ENCODE peak calls at places on chromosomes 1 and 21, in six cellular contexts. One of them, this sample, is unnamed.
A peak's percentile ranks its signal among the peaks of the same experiment; 100 is the strongest.

GRCh38 chr1:108814343-108815125 is 42.4 kb downstream of the AKNAD1 start:
- ATAC-seq in GM12878: no peak
- ATAC-seq in K562: peak; percentile 33
- ATAC-seq in upper lobe of left lung: no peak
- ATAC-seq in HepG2: no peak
- ATAC-seq in A549: no peak
- ATAC-seq in this sample: peak; percentile 70

GRCh38 chr1:230288641-230289349 is 137.3 kb downstream of the PGBD5 start:
- ATAC-seq in K562: peak; percentile 57
- ATAC-seq in HepG2: peak; percentile 41
- ATAC-seq in GM12878: no peak
- ATAC-seq in upper lobe of left lung: no peak
- ATAC-seq in A549: peak; percentile 41
- ATAC-seq in this sample: no peak

GRCh38 chr1:88973520-88974137 is 18.8 kb downstream of the KYAT3 start:
- ATAC-seq in upper lobe of left lung: no peak
- ATAC-seq in GM12878: peak; percentile 74
- ATAC-seq in K562: peak; percentile 68
- ATAC-seq in A549: peak; percentile 60
- ATAC-seq in HepG2: peak; percentile 43
- ATAC-seq in this sample: no peak

GRCh38 chr1:8671313-8671917 is 146.0 kb downstream of the RERE start:
- ATAC-seq in HepG2: peak; percentile 40
- ATAC-seq in K562: peak; percentile 86
- ATAC-seq in upper lobe of left lung: no peak
- ATAC-seq in A549: peak; percentile 65
- ATAC-seq in GM12878: peak; percentile 24
- ATAC-seq in this sample: peak; percentile 63

GRCh38 chr21:46145840-46146691 is 9.3 kb downstream of the FTCD start:
- ATAC-seq in upper lobe of left lung: no peak
- ATAC-seq in K562: no peak
- ATAC-seq in GM12878: no peak
- ATAC-seq in A549: no peak
- ATAC-seq in HepG2: no peak
- ATAC-seq in this sample: no peak

GRCh38 chr1:29121951-29122661 is 1.6 kb downstream of the TMEM200B start:
- ATAC-seq in GM12878: peak; percentile 3
- ATAC-seq in upper lobe of left lung: no peak
- ATAC-seq in K562: no peak
- ATAC-seq in HepG2: no peak
- ATAC-seq in A549: no peak
- ATAC-seq in this sample: peak; percentile 1

GRCh38 chr1:20620005-20620404 is 13.3 kb upstream of the PINK1 start:
- ATAC-seq in K562: peak; percentile 35
- ATAC-seq in HepG2: no peak
- ATAC-seq in GM12878: no peak
- ATAC-seq in upper lobe of left lung: peak; percentile 40
- ATAC-seq in A549: peak; percentile 23
- ATAC-seq in this sample: no peak

GRCh38 chr1:96763514-96763913 is 41.9 kb downstream of the PTBP2 start:
- ATAC-seq in A549: no peak
- ATAC-seq in K562: no peak
- ATAC-seq in GM12878: no peak
- ATAC-seq in HepG2: no peak
- ATAC-seq in upper lobe of left lung: no peak
- ATAC-seq in this sample: no peak

GRCh38 chr1:101013776-101014175 is 11.8 kb downstream of the DPH5 start:
- ATAC-seq in upper lobe of left lung: no peak
- ATAC-seq in HepG2: no peak
- ATAC-seq in K562: no peak
- ATAC-seq in GM12878: no peak
- ATAC-seq in A549: no peak
- ATAC-seq in this sample: no peak

GRCh38 chr1:26684763-26685162 is 11.1 kb upstream of the ARID1A start:
- ATAC-seq in GM12878: peak; percentile 72
- ATAC-seq in upper lobe of left lung: no peak
- ATAC-seq in K562: peak; percentile 3
- ATAC-seq in HepG2: no peak
- ATAC-seq in A549: no peak
- ATAC-seq in this sample: no peak

GRCh38 chr1:189977184-189977583 is 500.5 kb downstream of the BRINP3 start:
- ATAC-seq in A549: no peak
- ATAC-seq in HepG2: no peak
- ATAC-seq in upper lobe of left lung: no peak
- ATAC-seq in GM12878: no peak
- ATAC-seq in K562: no peak
- ATAC-seq in this sample: no peak

GRCh38 chr1:63949965-63950364 is 176.1 kb downstream of the ROR1 start:
- ATAC-seq in HepG2: no peak
- ATAC-seq in K562: no peak
- ATAC-seq in A549: no peak
- ATAC-seq in GM12878: no peak
- ATAC-seq in upper lobe of left lung: no peak
- ATAC-seq in this sample: peak; percentile 66

GRCh38 chr1:78622548-78622947 is 2.3 kb downstream of the IFI44L start:
- ATAC-seq in A549: no peak
- ATAC-seq in GM12878: peak; percentile 42
- ATAC-seq in upper lobe of left lung: no peak
- ATAC-seq in HepG2: no peak
- ATAC-seq in K562: no peak
- ATAC-seq in this sample: no peak

GRCh38 chr1:78619803-78620579 is at the start of gene IFI44L:
- ATAC-seq in A549: peak; percentile 20
- ATAC-seq in upper lobe of left lung: no peak
- ATAC-seq in GM12878: peak; percentile 17
- ATAC-seq in HepG2: no peak
- ATAC-seq in K562: no peak
- ATAC-seq in this sample: peak; percentile 78

GRCh38 chr1:78617615-78618026 is 2.6 kb upstream of the IFI44L start:
- ATAC-seq in K562: peak; percentile 51
- ATAC-seq in upper lobe of left lung: peak; percentile 91
- ATAC-seq in GM12878: peak; percentile 54
- ATAC-seq in HepG2: peak; percentile 91
- ATAC-seq in A549: peak; percentile 89
- ATAC-seq in this sample: peak; percentile 75

GRCh38 chr1:78619029-78619428 is 1.2 kb upstream of the IFI44L start:
- ATAC-seq in A549: no peak
- ATAC-seq in HepG2: no peak
- ATAC-seq in GM12878: no peak
- ATAC-seq in upper lobe of left lung: no peak
- ATAC-seq in K562: no peak
- ATAC-seq in this sample: no peak

GRCh38 chr1:78619446-78619802 is 824 bp upstream of the IFI44L start:
- ATAC-seq in HepG2: no peak
- ATAC-seq in K562: no peak
- ATAC-seq in upper lobe of left lung: no peak
- ATAC-seq in GM12878: peak; percentile 7
- ATAC-seq in A549: peak; percentile 36
- ATAC-seq in this sample: peak; percentile 31
- H3K4me3 ChIP-seq in HepG2: no peak overlapping the region
- H3K4me3 ChIP-seq in K562: no peak overlapping the region
- H3K4me3 ChIP-seq in upper lobe of left lung: peak overlapping the region; percentile 45
- H3K4me3 ChIP-seq in GM12878: peak overlapping the region; percentile 85
- H3K4me3 ChIP-seq in A549: no peak overlapping the region
- H3K4me3 ChIP-seq in this sample: peak overlapping the region; percentile 63

DNA sequence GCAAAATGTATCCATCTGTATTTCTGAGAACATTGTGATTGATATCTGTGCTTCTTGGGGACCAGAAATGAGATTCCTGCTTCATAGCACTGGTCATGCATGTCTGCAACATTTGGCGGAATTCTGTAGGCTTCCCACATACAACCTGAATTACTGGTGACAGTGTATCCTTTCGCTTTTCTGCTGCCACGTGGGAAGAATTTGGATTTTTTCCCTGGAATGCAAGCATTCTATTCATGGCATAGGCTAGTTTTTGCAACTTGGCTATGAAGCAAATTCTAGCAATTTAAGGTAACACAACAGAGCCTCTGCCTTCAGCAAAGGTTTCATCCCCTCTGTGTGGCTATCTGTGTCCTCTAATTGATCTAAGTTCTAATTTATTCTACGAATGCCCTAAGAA is 85.9 kb downstream of the BCAR3 start:
- ATAC-seq in upper lobe of left lung: no peak
- ATAC-seq in A549: no peak
- ATAC-seq in HepG2: no peak
- ATAC-seq in K562: no peak
- ATAC-seq in GM12878: no peak
- ATAC-seq in this sample: no peak
- TF ChIP-seq EP300 in upper lobe of left lung: no peak
- TF ChIP-seq EP300 in A549: no peak
- TF ChIP-seq EP300 in HepG2: no peak
- TF ChIP-seq EP300 in K562: no peak
- TF ChIP-seq EP300 in GM12878: no peak
- TF ChIP-seq EP300 in this sample: no peak

GRCh38 chr1:184974086-184974836 is at the start of gene NIBAN1:
- ATAC-seq in K562: peak; percentile 85
- ATAC-seq in GM12878: peak; percentile 82
- ATAC-seq in A549: peak; percentile 81
- ATAC-seq in HepG2: peak; percentile 78
- ATAC-seq in upper lobe of left lung: peak; percentile 73
- ATAC-seq in this sample: peak; percentile 87
- TF ChIP-seq POLR2A in K562: peak; percentile 71
- TF ChIP-seq POLR2A in GM12878: peak; percentile 86
- TF ChIP-seq POLR2A in A549: peak; percentile 20
- TF ChIP-seq POLR2A in HepG2: no peak
- TF ChIP-seq POLR2A in upper lobe of left lung: peak; percentile 63
- TF ChIP-seq POLR2A in this sample: peak; percentile 88

GRCh38 chr1:78009276-78009675 is 4.5 kb downstream of the DNAJB4 start:
- ATAC-seq in K562: no peak
- ATAC-seq in A549: no peak
- ATAC-seq in upper lobe of left lung: no peak
- ATAC-seq in HepG2: no peak
- ATAC-seq in GM12878: no peak
- ATAC-seq in this sample: no peak
- H3K4me3 ChIP-seq in K562: peak overlapping the region; percentile 15
- H3K4me3 ChIP-seq in A549: peak overlapping the region; percentile 4
- H3K4me3 ChIP-seq in upper lobe of left lung: no peak overlapping the region
- H3K4me3 ChIP-seq in HepG2: no peak overlapping the region
- H3K4me3 ChIP-seq in GM12878: no peak overlapping the region
- H3K4me3 ChIP-seq in this sample: peak overlapping the region; percentile 14

GRCh38 chr1:169484683-169485426 is 889 bp downstream of the SLC19A2 start:
- ATAC-seq in GM12878: peak; percentile 67
- ATAC-seq in HepG2: peak; percentile 80
- ATAC-seq in A549: peak; percentile 67
- ATAC-seq in upper lobe of left lung: peak; percentile 71
- ATAC-seq in K562: peak; percentile 64
- ATAC-seq in this sample: peak; percentile 42

GRCh38 chr1:169485427-169486280 is at the start of gene SLC19A2:
- ATAC-seq in upper lobe of left lung: peak; percentile 99
- ATAC-seq in K562: peak; percentile 95
- ATAC-seq in HepG2: peak; percentile 98
- ATAC-seq in GM12878: peak; percentile 98
- ATAC-seq in A549: peak; percentile 100
- ATAC-seq in this sample: peak; percentile 96

GRCh38 chr1:169487561-169487960 is 1.8 kb upstream of the SLC19A2 start:
- ATAC-seq in HepG2: no peak
- ATAC-seq in A549: no peak
- ATAC-seq in upper lobe of left lung: no peak
- ATAC-seq in GM12878: no peak
- ATAC-seq in K562: no peak
- ATAC-seq in this sample: no peak

GRCh38 chr1:169487153-169487552 is 1.4 kb upstream of the SLC19A2 start:
- ATAC-seq in K562: no peak
- ATAC-seq in GM12878: no peak
- ATAC-seq in upper lobe of left lung: no peak
- ATAC-seq in HepG2: no peak
- ATAC-seq in A549: no peak
- ATAC-seq in this sample: no peak

GRCh38 chr1:169486281-169486904 is 649 bp upstream of the SLC19A2 start:
- ATAC-seq in K562: peak; percentile 13
- ATAC-seq in upper lobe of left lung: no peak
- ATAC-seq in A549: no peak
- ATAC-seq in HepG2: no peak
- ATAC-seq in GM12878: no peak
- ATAC-seq in this sample: peak; percentile 1
- TF ChIP-seq EP300 in K562: no peak
- TF ChIP-seq EP300 in upper lobe of left lung: no peak
- TF ChIP-seq EP300 in A549: no peak
- TF ChIP-seq EP300 in HepG2: no peak
- TF ChIP-seq EP300 in GM12878: no peak
- TF ChIP-seq EP300 in this sample: no peak

DNA sequence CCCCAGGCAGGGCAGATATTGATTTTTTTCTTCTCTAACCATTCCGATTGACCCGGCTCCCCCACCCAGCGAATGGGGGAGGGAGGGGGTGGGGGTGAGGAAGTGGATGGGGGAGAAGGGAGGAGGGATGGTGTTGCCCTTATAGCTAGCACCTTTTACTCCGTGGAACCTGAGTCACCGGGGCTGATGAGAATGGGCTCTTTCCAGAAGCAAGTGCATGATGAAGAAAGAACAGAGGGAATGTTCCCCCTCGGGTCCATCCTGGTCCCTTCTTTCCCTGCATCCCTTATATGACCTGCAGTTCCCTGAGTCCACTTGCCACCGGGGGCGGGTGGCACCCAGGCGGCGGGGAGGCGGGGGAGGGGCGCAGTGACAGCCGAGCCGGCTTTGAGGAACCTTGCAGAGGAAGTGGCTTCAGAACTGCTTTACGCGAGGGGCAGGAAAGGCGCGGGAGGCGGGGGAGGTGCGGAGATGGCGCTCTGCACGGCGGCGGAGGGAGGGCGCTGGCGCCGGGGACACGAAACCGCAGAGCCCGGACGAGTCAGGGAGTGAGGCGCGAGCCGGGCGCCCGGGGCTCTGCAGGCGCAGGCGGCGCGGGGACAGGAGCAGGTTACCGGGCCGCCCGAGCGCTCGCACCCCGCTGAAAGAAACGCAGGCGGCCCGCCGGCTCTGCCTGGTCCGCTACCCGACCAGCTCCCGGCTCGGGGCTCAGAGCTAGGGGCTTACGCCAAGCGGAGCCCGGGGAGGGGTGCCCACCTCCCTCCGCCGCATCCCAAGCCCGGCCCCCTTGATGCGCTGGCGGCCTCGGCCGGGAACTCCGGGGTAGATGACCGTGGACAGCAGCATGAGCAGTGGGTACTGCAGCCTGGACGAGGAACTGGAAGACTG is 49.7 kb downstream of the RASSF5 start:
- ATAC-seq in upper lobe of left lung: peak; percentile 84
- ATAC-seq in K562: peak; percentile 85
- ATAC-seq in A549: peak; percentile 88
- ATAC-seq in GM12878: peak; percentile 76
- ATAC-seq in HepG2: peak; percentile 77
- ATAC-seq in this sample: peak; percentile 83
- TF ChIP-seq POLR2A in upper lobe of left lung: peak; percentile 82
- TF ChIP-seq POLR2A in K562: peak; percentile 70
- TF ChIP-seq POLR2A in A549: no peak
- TF ChIP-seq POLR2A in GM12878: peak; percentile 90
- TF ChIP-seq POLR2A in HepG2: no peak
- TF ChIP-seq POLR2A in this sample: peak; percentile 39

GRCh38 chr1:221435510-221435909 is 306.4 kb downstream of the DUSP10 start:
- ATAC-seq in HepG2: peak; percentile 70
- ATAC-seq in upper lobe of left lung: peak; percentile 82
- ATAC-seq in K562: peak; percentile 78
- ATAC-seq in A549: peak; percentile 59
- ATAC-seq in GM12878: peak; percentile 55
- ATAC-seq in this sample: peak; percentile 85
- H3K4me3 ChIP-seq in HepG2: no peak overlapping the region
- H3K4me3 ChIP-seq in upper lobe of left lung: no peak overlapping the region
- H3K4me3 ChIP-seq in K562: no peak overlapping the region
- H3K4me3 ChIP-seq in A549: no peak overlapping the region
- H3K4me3 ChIP-seq in GM12878: no peak overlapping the region
- H3K4me3 ChIP-seq in this sample: no peak overlapping the region